ENCODE peak calls at places on chromosomes 5 and 9, in seven cellular contexts. U is cardiac muscle cell; T is tibial nerve; I is esophagus muscularis mucosa; E is CD8-positive, alpha-beta T cell; N is neuronal stem cell; K is breast epithelium. V is an unnamed sample.

GRCh38 chr9:130443456-130443801 is 1.3 kb upstream of the ASS1 start:
- DNase-seq in N (no peak), I (no peak), K (no peak), U (no peak), E (no peak), T (no peak), V (no peak)

GRCh38 chr5:135569755-135570452 is 8.9 kb downstream of the CXCL14 start:
- DNase-seq in I (no peak), U (peak; percentile 59), T (no peak), N (no peak), K (no peak), E (no peak), V (peak; percentile 19)

GRCh38 chr9:22203371-22204138 is 194.4 kb upstream of the CDKN2B start:
- DNase-seq in I (no peak), U (no peak), E (no peak), N (no peak), K (no peak), T (no peak), V (no peak)

GRCh38 chr9:20898885-20899554 is 132.4 kb downstream of the HACD4 start:
- DNase-seq in I (no peak), E (no peak), K (no peak), U (peak; percentile 23), N (no peak), T (no peak), V (no peak)

GRCh38 chr5:175809531-175810121 is 61.8 kb upstream of the CPLX2 start:
- DNase-seq in I (no peak), T (no peak), E (no peak), K (no peak), U (no peak), N (no peak), V (no peak)

GRCh38 chr9:97046228-97046627 is 7.3 kb upstream of the CTSV start:
- DNase-seq in N (no peak), E (no peak), K (peak; percentile 79), I (no peak), U (no peak), T (no peak), V (no peak)

GRCh38 chr9:16753256-16753655 is 117.2 kb downstream of the BNC2 start:
- DNase-seq in I (no peak), K (no peak), T (no peak), U (no peak), N (no peak), E (no peak), V (no peak)

GRCh38 chr9:26975728-26976707 is 19.8 kb downstream of the IFT74 start:
- DNase-seq in I (no peak), U (peak; percentile 60), K (no peak), T (no peak), N (peak; percentile 30), E (no peak), V (peak; percentile 20)

GRCh38 chr5:98700730-98701129 is 72.7 kb upstream of the RGMB start:
- DNase-seq in K (no peak), N (no peak), E (no peak), U (no peak), I (no peak), T (no peak), V (no peak)

GRCh38 chr5:180153991-180154390 is 55.0 kb downstream of the RASGEF1C start:
- DNase-seq in N (no peak), E (no peak), T (no peak), K (no peak), I (peak; percentile 66), U (no peak), V (no peak)

GRCh38 chr5:117680421-117680820 is 1105.8 kb upstream of the SEMA6A start:
- DNase-seq in U (no peak), N (no peak), I (no peak), K (no peak), E (no peak), T (no peak), V (no peak)

GRCh38 chr5:44372028-44372427 is 17.2 kb downstream of the FGF10 start:
- DNase-seq in N (no peak), K (no peak), E (no peak), U (no peak), T (no peak), I (no peak), V (no peak)

GRCh38 chr5:141182248-141182647 is at the start of gene PCDHB16:
- DNase-seq in U (peak; percentile 30), E (no peak), N (peak; percentile 50), I (no peak), T (peak; percentile 27), K (no peak), V (no peak)

GRCh38 chr9:70601000-70601929 is 186.8 kb upstream of the KLF9 start:
- DNase-seq in E (no peak), U (peak; percentile 30), N (no peak), K (peak; percentile 93), I (peak; percentile 96), T (peak; percentile 93), V (no peak)

GRCh38 chr9:115275753-115276152 is 157.8 kb upstream of the TNC start:
- DNase-seq in U (no peak), N (no peak), E (no peak), K (no peak), T (no peak), I (no peak), V (no peak)

GRCh38 chr5:13735686-13736085 is 208.8 kb downstream of the DNAH5 start:
- DNase-seq in I (no peak), E (no peak), T (no peak), U (no peak), K (no peak), N (no peak), V (peak; percentile 12)

GRCh38 chr5:11588803-11589202 is 315.4 kb downstream of the CTNND2 start:
- DNase-seq in I (no peak), K (no peak), U (no peak), T (no peak), E (no peak), N (peak; percentile 86), V (no peak)

GRCh38 chr5:147504535-147504934 is 5.3 kb downstream of the DPYSL3 start:
- DNase-seq in U (no peak), I (no peak), T (no peak), E (no peak), N (no peak), K (no peak), V (no peak)

GRCh38 chr5:180109920-180110319 is 38.4 kb upstream of the RNF130 start:
- DNase-seq in I (no peak), K (peak; percentile 9), T (no peak), U (no peak), N (no peak), E (no peak), V (no peak)

GRCh38 chr5:180618830-180619562 is 27.7 kb upstream of the SCGB3A1 start:
- DNase-seq in U (peak; percentile 73), K (no peak), T (no peak), N (peak; percentile 62), E (peak; percentile 11), I (no peak), V (no peak)

GRCh38 chr5:72166070-72166979 is 59.0 kb downstream of the MAP1B start:
- DNase-seq in E (no peak), N (no peak), U (peak; percentile 15), K (peak; percentile 55), T (no peak), I (no peak), V (no peak)

GRCh38 chr5:150394103-150394502 is 18.6 kb downstream of the CD74 start:
- DNase-seq in T (no peak), U (no peak), K (no peak), E (no peak), N (no peak), I (no peak), V (no peak)

GRCh38 chr5:137734962-137735530 is 843 bp downstream of the KLHL3 start:
- DNase-seq in K (no peak), T (no peak), E (no peak), N (no peak), I (no peak), U (peak; percentile 55), V (no peak)

GRCh38 chr9:113622600-113623400 is 159.3 kb downstream of the RGS3 start:
- DNase-seq in K (no peak), N (no peak), E (no peak), I (no peak), T (no peak), U (peak; percentile 55), V (peak; percentile 38)

GRCh38 chr5:57303985-57304384 is 130.1 kb downstream of the GPBP1 start:
- DNase-seq in I (peak; percentile 34), E (no peak), U (no peak), N (no peak), K (no peak), T (no peak), V (no peak)

GRCh38 chr5:133919148-133920136 is 49.0 kb downstream of the C5orf15 start:
- DNase-seq in E (no peak), K (no peak), I (no peak), N (no peak), T (no peak), U (no peak), V (peak; percentile 48)

GRCh38 chr5:2898661-2899060 is 147.2 kb upstream of the IRX2 start:
- DNase-seq in U (no peak), K (no peak), E (no peak), N (no peak), I (peak; percentile 74), T (no peak), V (no peak)
- H3K4me1 ChIP-seq in U (peaks cover 5% of the 10 kb centered on the region), K (no peaks in the 10 kb centered on the region), E (no peaks in the 10 kb centered on the region), N (peaks cover 3% of the 10 kb centered on the region), I (no peaks in the 10 kb centered on the region), T (no peaks in the 10 kb centered on the region), V (no peaks in the 10 kb centered on the region)

GRCh38 chr9:37085233-37085632 is 35.1 kb upstream of the ZCCHC7 start:
- DNase-seq in E (no peak), U (no peak), N (no peak), K (no peak), I (no peak), T (no peak), V (no peak)
- H3K4me1 ChIP-seq in E (peaks cover 36% of the 10 kb centered on the region), U (no peaks in the 10 kb centered on the region), N (no peaks in the 10 kb centered on the region), K (no peaks in the 10 kb centered on the region), I (peaks cover 26% of the 10 kb centered on the region), T (peaks cover 5% of the 10 kb centered on the region), V (peaks cover 46% of the 10 kb centered on the region)

GRCh38 chr9:137029058-137029922 is 1.3 kb upstream of the ABCA2 start:
- DNase-seq in T (peak; percentile 64), U (peak; percentile 82), N (peak; percentile 75), K (peak; percentile 69), E (peak; percentile 60), I (no peak), V (peak; percentile 78)
- H3K4me1 ChIP-seq in T (peaks cover 48% of the 10 kb centered on the region), U (peaks cover 5% of the 10 kb centered on the region), N (peaks cover 18% of the 10 kb centered on the region), K (peaks cover 12% of the 10 kb centered on the region), E (peaks cover 73% of the 10 kb centered on the region), I (peaks cover 46% of the 10 kb centered on the region), V (peaks cover 45% of the 10 kb centered on the region)

DNA sequence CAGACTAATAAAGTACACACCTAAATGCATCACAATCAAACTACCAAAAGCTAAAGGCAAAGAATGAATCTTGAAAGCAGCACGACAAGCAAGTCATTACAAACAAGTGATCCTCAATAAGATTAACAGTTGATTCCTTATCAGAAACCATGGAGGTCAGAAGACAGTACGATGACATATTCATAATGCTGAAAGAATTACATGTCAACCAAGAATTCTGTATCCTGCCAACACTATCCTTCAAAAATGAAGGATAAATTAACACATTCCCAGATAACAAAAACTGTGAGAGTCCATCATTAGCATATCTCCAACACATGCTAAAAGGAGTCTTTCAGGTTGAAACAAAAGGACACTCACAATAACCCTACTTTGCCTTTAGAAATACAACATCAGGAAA is 39.4 kb downstream of the NR3C1 start:
- DNase-seq in E (no peak), I (no peak), N (no peak), U (no peak), T (no peak), K (no peak), V (no peak)
- H3K4me1 ChIP-seq in E (peaks cover 42% of the 10 kb centered on the region), I (peaks cover 44% of the 10 kb centered on the region), N (no peaks in the 10 kb centered on the region), U (no peaks in the 10 kb centered on the region), T (peaks cover 4% of the 10 kb centered on the region), K (no peaks in the 10 kb centered on the region), V (peaks cover 27% of the 10 kb centered on the region)

V was measured in OCI-LY7.